ENCODE peak calls at places on chromosomes 5 and 9, in eight cellular contexts. A is fibroblast of lung, I is neural progenitor cell, M is PC-3, P is brain microvascular endothelial cell, S is ovary, H is kidney, U is astrocyte of the spinal cord. Y is an unnamed sample.

GRCh38 chr9:87684627-87685204 is 41.2 kb upstream of the CTSL start:
- DNase-seq in A (peak), I (peak), M (peak), P (peak), S (peak), H (no peak), U (no peak), Y (peak)

GRCh38 chr5:80083115-80083890 is 48.2 kb downstream of the THBS4 start:
- DNase-seq in A (peak), I (peak), M (peak), P (peak), S (peak), H (no peak), U (peak), Y (peak)

GRCh38 chr5:156934450-156935211 is 28.4 kb downstream of the TIMD4 start:
- DNase-seq in A (no peak), I (peak), M (peak), P (no peak), S (no peak), H (no peak), U (no peak), Y (no peak)

GRCh38 chr5:146158255-146158654 is 24.2 kb downstream of the LARS1 start:
- DNase-seq in A (no peak), I (no peak), M (no peak), P (no peak), S (no peak), H (no peak), U (no peak), Y (no peak)

GRCh38 chr5:129245489-129245888 is 150.9 kb downstream of the ISOC1 start:
- DNase-seq in A (peak), I (no peak), M (no peak), P (no peak), S (no peak), H (no peak), U (no peak), Y (peak)

GRCh38 chr9:128078504-128079434 is 10.7 kb downstream of the SLC25A25 start:
- DNase-seq in A (peak), I (no peak), M (peak), P (peak), S (no peak), H (no peak), U (no peak), Y (peak)

GRCh38 chr5:57718155-57718554 is 235.5 kb upstream of the ACTBL2 start:
- DNase-seq in A (peak), I (no peak), M (peak), P (peak), S (no peak), H (no peak), U (no peak), Y (peak)

GRCh38 chr5:170315154-170315553 is 17.6 kb upstream of the LCP2 start:
- DNase-seq in A (no peak), I (peak), M (no peak), P (peak), S (peak), H (peak), U (no peak), Y (peak)

GRCh38 chr9:80878556-80878955 is 810.8 kb downstream of the TLE1 start:
- DNase-seq in A (peak), I (no peak), M (no peak), P (peak), S (no peak), H (no peak), U (peak), Y (peak)

GRCh38 chr5:120806132-120806531 is 342.0 kb downstream of the PRR16 start:
- DNase-seq in A (peak), I (no peak), M (no peak), P (peak), S (no peak), H (no peak), U (peak), Y (peak)

GRCh38 chr9:136520053-136520540 is 25.8 kb downstream of the NOTCH1 start:
- DNase-seq in A (no peak), I (no peak), M (no peak), P (no peak), S (no peak), H (peak), U (no peak), Y (no peak)

GRCh38 chr5:146624179-146624578 is 108.2 kb upstream of the GPR151 start:
- DNase-seq in A (no peak), I (peak), M (peak), P (no peak), S (no peak), H (no peak), U (no peak), Y (no peak)

GRCh38 chr5:19547640-19548039 is 440.4 kb downstream of the CDH18 start:
- DNase-seq in A (peak), I (no peak), M (peak), P (no peak), S (no peak), H (no peak), U (peak), Y (peak)

GRCh38 chr5:103589416-103590175 is 27.0 kb upstream of the NUDT12 start:
- DNase-seq in A (peak), I (no peak), M (no peak), P (peak), S (no peak), H (no peak), U (peak), Y (peak)

GRCh38 chr5:13987843-13988464 is 43.5 kb upstream of the DNAH5 start:
- DNase-seq in A (peak), I (peak), M (peak), P (peak), S (peak), H (no peak), U (peak), Y (peak)

GRCh38 chr9:119009253-119009652 is 360.0 kb downstream of the BRINP1 start:
- DNase-seq in A (no peak), I (no peak), M (no peak), P (no peak), S (no peak), H (no peak), U (no peak), Y (no peak)

GRCh38 chr9:107153336-107153735 is 129.7 kb upstream of the RAD23B start:
- DNase-seq in A (peak), I (no peak), M (no peak), P (peak), S (no peak), H (no peak), U (peak), Y (no peak)

GRCh38 chr9:9003184-9003583 is 1203.6 kb upstream of the DMAC1 start:
- DNase-seq in A (peak), I (peak), M (no peak), P (peak), S (peak), H (no peak), U (peak), Y (no peak)

GRCh38 chr9:34547960-34548603 is 25.3 kb upstream of the ENHO start:
- DNase-seq in A (peak), I (peak), M (no peak), P (peak), S (peak), H (peak), U (peak), Y (peak)

GRCh38 chr9:33239922-33240321 is at the start of gene SPINK4:
- DNase-seq in A (peak), I (no peak), M (no peak), P (no peak), S (no peak), H (no peak), U (no peak), Y (peak)

GRCh38 chr5:78377056-78377717 is 16.8 kb downstream of the SCAMP1 start:
- DNase-seq in A (peak), I (no peak), M (peak), P (no peak), S (no peak), H (no peak), U (peak), Y (peak)

GRCh38 chr5:95647331-95647659 is 718 bp downstream of the RFESD start:
- DNase-seq in A (peak), I (no peak), M (no peak), P (no peak), S (no peak), H (no peak), U (no peak), Y (no peak)

GRCh38 chr9:120032639-120033038 is 547.3 kb downstream of the CDK5RAP2 start:
- DNase-seq in A (no peak), I (no peak), M (no peak), P (no peak), S (no peak), H (no peak), U (no peak), Y (no peak)

GRCh38 chr5:153749941-153750340 is 259.5 kb downstream of the GRIA1 start:
- DNase-seq in A (no peak), I (peak), M (no peak), P (no peak), S (no peak), H (no peak), U (no peak), Y (no peak)

GRCh38 chr5:81187885-81188284 is 45.2 kb upstream of the CKMT2 start:
- DNase-seq in A (no peak), I (no peak), M (no peak), P (no peak), S (no peak), H (no peak), U (no peak), Y (no peak)

GRCh38 chr5:9498541-9499497 is 47.1 kb downstream of the SEMA5A start:
- DNase-seq in A (peak), I (peak), M (peak), P (peak), S (no peak), H (no peak), U (peak), Y (peak)

GRCh38 chr5:96785271-96785670 is 22.5 kb downstream of the ERAP1 start:
- DNase-seq in A (no peak), I (no peak), M (no peak), P (no peak), S (no peak), H (no peak), U (no peak), Y (no peak)

DNA sequence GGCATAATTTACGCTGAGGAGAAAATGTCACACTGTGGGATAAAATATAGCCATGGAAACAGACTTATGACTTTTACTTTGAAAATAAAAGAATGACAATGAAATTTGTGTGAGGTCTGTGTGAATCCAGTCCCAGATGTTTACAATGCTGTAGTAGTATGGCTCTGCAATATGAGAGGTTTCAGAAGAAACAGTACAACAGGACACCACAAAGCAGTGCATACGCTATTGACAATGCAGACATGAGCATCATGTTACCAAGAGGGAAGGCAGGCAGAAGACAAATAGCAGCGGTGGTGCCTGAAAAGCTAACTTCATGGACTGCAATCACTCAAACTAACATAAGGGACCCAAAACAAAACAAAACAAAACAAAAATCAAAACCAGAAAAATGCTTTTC is 1.8 kb downstream of the FGF10 start:
- DNase-seq in A (peak), I (peak), M (no peak), P (no peak), S (no peak), H (no peak), U (no peak), Y (no peak)
- H3K4me3 ChIP-seq in A (no peak), I (peak), M (no peak), P (no peak), S (peak), H (no peak), U (no peak), Y (no peak)

GRCh38 chr5:17132444-17133083 is 84.9 kb upstream of the BASP1 start:
- DNase-seq in A (peak), I (peak), M (peak), P (peak), S (no peak), H (no peak), U (peak), Y (peak)
- TF ChIP-seq CTCF in A (peak), I (peak), M (peak), P (peak), S (peak), H (peak), U (peak), Y (peak)

DNA sequence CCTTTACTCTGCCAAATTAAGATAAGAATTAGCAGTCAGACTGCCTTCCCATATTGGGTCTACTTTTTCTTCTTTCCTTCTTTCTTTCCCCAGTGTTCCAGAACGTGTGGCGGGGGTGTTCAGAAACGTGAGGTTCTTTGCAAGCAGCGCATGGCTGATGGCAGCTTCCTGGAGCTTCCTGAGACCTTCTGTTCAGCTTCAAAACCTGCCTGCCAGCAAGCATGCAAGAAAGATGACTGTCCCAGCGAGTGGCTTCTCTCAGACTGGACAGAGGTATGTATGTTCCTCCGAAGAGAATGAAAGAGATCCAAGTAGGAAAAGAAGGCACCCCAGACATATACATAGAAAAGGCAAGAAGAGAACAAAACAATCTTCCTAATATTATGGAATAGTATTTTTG is 262.5 kb downstream of the SAXO1 start:
- DNase-seq in A (no peak), I (no peak), M (no peak), P (no peak), S (no peak), H (no peak), U (no peak), Y (no peak)
- H3K4me3 ChIP-seq in A (no peak), I (no peak), M (no peak), P (no peak), S (no peak), H (no peak), U (no peak), Y (no peak)

GRCh38 chr5:98839469-98840383 is 66.3 kb downstream of the RGMB start:
- DNase-seq in A (peak), I (no peak), M (peak), P (no peak), S (no peak), H (peak), U (no peak), Y (peak)
- TF ChIP-seq CTCF in A (no peak), I (no peak), M (peak), P (peak), S (no peak), H (peak), U (peak), Y (peak)

DNA sequence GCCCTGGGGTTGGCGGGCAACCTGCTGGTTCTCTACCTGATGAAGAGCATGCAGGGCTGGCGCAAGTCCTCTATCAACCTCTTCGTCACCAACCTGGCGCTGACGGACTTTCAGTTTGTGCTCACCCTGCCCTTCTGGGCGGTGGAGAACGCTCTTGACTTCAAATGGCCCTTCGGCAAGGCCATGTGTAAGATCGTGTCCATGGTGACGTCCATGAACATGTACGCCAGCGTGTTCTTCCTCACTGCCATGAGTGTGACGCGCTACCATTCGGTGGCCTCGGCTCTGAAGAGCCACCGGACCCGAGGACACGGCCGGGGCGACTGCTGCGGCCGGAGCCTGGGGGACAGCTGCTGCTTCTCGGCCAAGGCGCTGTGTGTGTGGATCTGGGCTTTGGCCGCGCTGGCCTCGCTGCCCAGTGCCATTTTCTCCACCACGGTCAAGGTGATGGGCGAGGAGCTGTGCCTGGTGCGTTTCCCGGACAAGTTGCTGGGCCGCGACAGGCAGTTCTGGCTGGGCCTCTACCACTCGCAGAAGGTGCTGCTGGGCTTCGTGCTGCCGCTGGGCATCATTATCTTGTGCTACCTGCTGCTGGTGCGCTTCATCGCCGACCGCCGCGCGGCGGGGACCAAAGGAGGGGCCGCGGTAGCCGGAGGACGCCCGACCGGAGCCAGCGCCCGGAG is 972 bp downstream of the RXFP3 start:
- DNase-seq in A (peak), I (no peak), M (no peak), P (no peak), S (no peak), H (no peak), U (no peak), Y (peak)
- H3K4me3 ChIP-seq in A (peak), I (no peak), M (no peak), P (peak), S (no peak), H (peak), U (peak), Y (peak)

DNA sequence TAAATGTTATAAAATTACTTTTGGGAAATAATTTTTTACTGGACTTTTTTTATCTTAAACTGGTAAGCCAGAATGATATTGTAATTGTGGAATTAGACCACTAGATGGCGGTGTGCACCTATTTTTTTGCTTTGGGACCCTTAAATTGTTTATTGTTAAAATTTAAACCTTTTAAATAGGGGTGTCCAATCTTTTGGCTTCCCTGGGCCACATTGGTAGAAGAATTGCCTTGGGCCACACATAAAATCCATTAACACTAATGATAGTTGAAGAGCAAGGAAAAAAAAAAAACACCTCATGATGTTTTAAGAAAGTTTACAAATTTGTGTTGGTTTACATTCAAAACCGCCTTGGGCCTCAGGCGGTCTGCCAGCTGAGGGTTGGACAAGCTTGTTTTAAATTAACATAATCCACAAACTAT is 28.4 kb upstream of the GADD45G start:
- DNase-seq in A (peak), I (peak), M (peak), P (no peak), S (no peak), H (no peak), U (peak), Y (peak)
- TF ChIP-seq CTCF in A (peak), I (peak), M (peak), P (peak), S (peak), H (peak), U (peak), Y (peak)

GRCh38 chr5:148816822-148817221 is 9.6 kb upstream of the ADRB2 start:
- DNase-seq in A (no peak), I (peak), M (no peak), P (no peak), S (no peak), H (no peak), U (no peak), Y (no peak)
- H3K4me3 ChIP-seq in A (no peak), I (no peak), M (no peak), P (no peak), S (no peak), H (no peak), U (no peak), Y (no peak)

DNA sequence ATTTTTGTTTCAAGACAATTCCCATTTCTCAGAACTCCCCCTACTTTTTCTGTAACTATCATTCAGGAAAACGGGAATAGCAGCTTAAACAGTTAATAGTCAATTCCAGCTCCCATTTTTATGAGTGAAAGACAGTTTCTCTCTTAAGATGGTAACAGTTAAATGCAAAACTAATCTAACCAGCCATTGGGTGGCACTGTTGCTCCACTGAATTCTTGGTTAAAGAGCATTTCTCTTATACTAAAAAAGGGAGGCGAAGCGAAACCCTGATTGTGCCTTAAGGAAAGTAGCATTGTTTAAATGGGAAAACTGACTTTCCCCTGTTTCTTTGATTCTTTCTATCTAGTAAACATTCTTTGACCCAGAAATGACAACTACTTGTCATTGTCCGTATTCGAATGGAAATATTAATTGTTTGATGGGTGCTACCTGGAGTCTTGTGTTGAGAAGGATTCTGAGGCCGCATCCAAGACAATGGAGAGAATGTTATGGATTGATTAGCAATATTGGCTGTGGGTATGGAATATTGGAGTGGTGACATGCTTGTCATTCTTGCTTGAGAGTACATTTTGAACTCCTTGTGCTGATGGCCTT is 507.8 kb downstream of the MAT2B start:
- DNase-seq in A (peak), I (peak), M (peak), P (peak), S (peak), H (no peak), U (peak), Y (peak)
- TF ChIP-seq CTCF in A (peak), I (peak), M (peak), P (peak), S (peak), H (peak), U (peak), Y (peak)